ENCODE peak calls at places on chromosomes 12 and 14, in seven cellular contexts. L, A, F, N, J, K and S are unnamed samples.
A peak's percentile ranks its signal among the peaks of the same experiment; 100 is the strongest.

GRCh38 chr14:80278293-80279037 is 67.2 kb upstream of the DIO2 start:
- DNase-seq in L (peak; percentile 65), A (no peak), F (no peak), N (peak; percentile 17), J (no peak), K (no peak), S (no peak)

GRCh38 chr12:124449623-124450375 is 117.6 kb downstream of the NCOR2 start:
- DNase-seq in L (no peak), A (no peak), F (no peak), N (no peak), J (no peak), K (no peak), S (no peak)

GRCh38 chr12:39931857-39932256 is 174.0 kb downstream of the SLC2A13 start:
- DNase-seq in L (no peak), A (no peak), F (no peak), N (no peak), J (no peak), K (no peak), S (no peak)

GRCh38 chr12:106267535-106267934 is 19.7 kb upstream of the CKAP4 start:
- DNase-seq in L (no peak), A (peak; percentile 13), F (no peak), N (no peak), J (no peak), K (no peak), S (no peak)

GRCh38 chr12:70154960-70155589 is 88.2 kb upstream of the CNOT2 start:
- DNase-seq in L (no peak), A (peak; percentile 67), F (no peak), N (peak; percentile 11), J (no peak), K (no peak), S (peak; percentile 12)

GRCh38 chr14:61965030-61965745 is 203.0 kb downstream of the SNAPC1 start:
- DNase-seq in L (peak; percentile 97), A (peak; percentile 35), F (no peak), N (peak; percentile 80), J (no peak), K (peak; percentile 78), S (no peak)

GRCh38 chr12:26631846-26632245 is 201.1 kb downstream of the ITPR2 start:
- DNase-seq in L (peak; percentile 38), A (no peak), F (no peak), N (no peak), J (no peak), K (no peak), S (no peak)

GRCh38 chr12:127628655-127629054 is 638.3 kb upstream of the TMEM132C start:
- DNase-seq in L (peak; percentile 75), A (no peak), F (no peak), N (peak; percentile 65), J (no peak), K (no peak), S (no peak)

GRCh38 chr14:37482428-37482827 is 112.6 kb downstream of the FOXA1 start:
- DNase-seq in L (no peak), A (no peak), F (no peak), N (no peak), J (no peak), K (no peak), S (no peak)

GRCh38 chr12:108232565-108232964 is 103.5 kb downstream of the WSCD2 start:
- DNase-seq in L (no peak), A (no peak), F (no peak), N (no peak), J (no peak), K (no peak), S (no peak)

DNA sequence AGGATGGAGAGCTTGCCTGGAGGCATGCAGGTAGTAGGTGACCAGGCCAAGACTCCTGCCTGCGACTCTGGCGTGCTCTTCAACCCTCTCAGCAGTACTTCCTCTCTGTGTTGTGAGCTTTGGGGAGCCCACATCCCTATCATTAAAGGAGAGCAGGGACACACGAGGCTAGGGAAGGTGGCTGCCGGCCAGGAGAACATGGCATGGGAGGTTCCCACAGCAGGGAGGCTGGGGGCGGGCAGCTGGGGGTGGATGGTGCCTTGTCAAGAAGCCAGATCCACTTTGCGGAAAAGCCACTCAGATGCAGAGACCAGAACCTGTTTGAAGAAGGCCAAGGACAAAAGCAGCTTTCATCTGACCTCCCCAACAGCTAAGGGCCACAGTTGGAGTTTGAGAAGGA is 198.6 kb downstream of the BCL11B start:
- DNase-seq in L (no peak), A (no peak), F (peak; percentile 8), N (no peak), J (no peak), K (no peak), S (no peak)
- H2AK5ac ChIP-seq in L (no peak overlapping the region), A (no peak overlapping the region), F (no peak overlapping the region), N (no peak overlapping the region), J (no peak overlapping the region), K (no peak overlapping the region), S (no peak overlapping the region)

GRCh38 chr14:20614038-20614840 is 23.1 kb upstream of the RNASE12 start:
- DNase-seq in L (no peak), A (no peak), F (peak; percentile 64), N (no peak), J (no peak), K (no peak), S (no peak)
- H2BK5ac ChIP-seq in L (no peak overlapping the region), A (no peak overlapping the region), F (no peak overlapping the region), N (no peak overlapping the region), J (no peak overlapping the region), K (no peak overlapping the region), S (no peak overlapping the region)

DNA sequence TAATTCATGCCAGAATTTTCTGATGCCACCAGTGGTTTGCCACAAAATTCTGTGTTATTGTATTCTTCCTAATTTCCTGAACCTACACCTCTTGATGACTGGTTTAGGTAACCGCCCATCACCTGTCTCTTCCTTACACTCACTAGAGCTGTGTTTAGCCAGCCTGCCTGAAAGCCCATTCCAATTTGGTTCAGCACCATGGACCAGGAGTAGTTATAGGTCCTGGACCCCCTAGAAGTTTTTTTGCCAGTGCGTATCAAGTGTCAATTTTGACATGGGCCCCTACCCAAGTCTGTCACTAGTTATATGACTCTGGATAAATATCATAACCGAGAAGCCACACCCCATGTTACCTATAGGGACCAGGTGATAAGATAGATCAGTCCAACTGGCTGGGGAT is 94.0 kb upstream of the NAP1L1 start:
- DNase-seq in L (no peak), A (no peak), F (no peak), N (no peak), J (no peak), K (no peak), S (no peak)
- H2AK5ac ChIP-seq in L (no peak overlapping the region), A (no peak overlapping the region), F (no peak overlapping the region), N (no peak overlapping the region), J (no peak overlapping the region), K (no peak overlapping the region), S (no peak overlapping the region)

GRCh38 chr12:50859621-50860020 is 16.9 kb downstream of the TMPRSS12 start:
- DNase-seq in L (no peak), A (no peak), F (no peak), N (no peak), J (no peak), K (no peak), S (no peak)
- H2BK5ac ChIP-seq in L (no peak overlapping the region), A (no peak overlapping the region), F (no peak overlapping the region), N (no peak overlapping the region), J (no peak overlapping the region), K (no peak overlapping the region), S (no peak overlapping the region)

DNA sequence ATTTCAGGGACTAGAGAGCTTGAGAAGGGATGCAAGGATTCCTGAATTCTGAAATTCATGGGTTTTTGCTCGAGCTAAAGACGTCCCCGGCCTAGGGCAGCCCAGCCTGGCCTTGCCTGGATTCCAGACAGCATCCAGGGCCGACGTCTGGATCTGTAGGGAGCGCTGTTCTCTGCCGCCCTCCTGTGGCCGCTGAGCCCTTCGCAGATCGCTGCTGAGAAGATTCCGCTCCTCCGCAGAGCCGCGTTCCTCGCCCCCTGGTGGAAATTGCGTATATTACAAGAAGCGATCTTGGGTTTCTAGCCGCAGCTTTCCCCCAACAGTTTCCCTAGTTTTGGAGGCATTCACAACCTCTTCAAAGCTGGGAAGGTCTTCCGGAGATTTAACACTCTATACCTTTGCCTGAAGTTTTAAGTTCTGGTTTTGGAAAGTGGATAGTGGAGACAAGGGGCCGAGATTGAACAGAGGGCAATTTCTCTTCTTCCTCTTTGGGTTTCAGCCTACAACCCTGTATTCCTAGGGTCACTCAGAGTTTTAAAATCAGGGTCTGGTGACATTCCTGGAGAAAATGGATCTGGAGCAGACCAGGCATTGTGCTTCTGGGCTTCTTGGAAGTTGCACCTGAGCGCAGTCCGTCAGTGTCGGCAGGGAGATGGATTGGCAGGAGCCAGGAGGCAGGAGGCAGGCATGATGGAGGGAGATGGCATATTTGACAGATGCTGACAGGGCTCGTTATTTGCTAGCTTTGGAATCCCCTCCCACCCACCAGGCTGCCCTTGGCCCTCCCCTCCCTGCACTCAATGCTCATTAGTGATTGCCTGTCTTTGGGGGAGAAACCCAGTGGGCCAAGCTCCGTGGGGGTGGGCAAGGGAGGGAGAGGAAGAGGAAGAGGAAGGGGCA is 4.9 kb downstream of the CISTR start:
- DNase-seq in L (peak; percentile 87), A (peak; percentile 92), F (peak; percentile 96), N (peak; percentile 88), J (peak; percentile 77), K (peak; percentile 89), S (peak; percentile 92)
- H2AK5ac ChIP-seq in L (no peak overlapping the region), A (no peak overlapping the region), F (no peak overlapping the region), N (no peak overlapping the region), J (no peak overlapping the region), K (no peak overlapping the region), S (no peak overlapping the region)

DNA sequence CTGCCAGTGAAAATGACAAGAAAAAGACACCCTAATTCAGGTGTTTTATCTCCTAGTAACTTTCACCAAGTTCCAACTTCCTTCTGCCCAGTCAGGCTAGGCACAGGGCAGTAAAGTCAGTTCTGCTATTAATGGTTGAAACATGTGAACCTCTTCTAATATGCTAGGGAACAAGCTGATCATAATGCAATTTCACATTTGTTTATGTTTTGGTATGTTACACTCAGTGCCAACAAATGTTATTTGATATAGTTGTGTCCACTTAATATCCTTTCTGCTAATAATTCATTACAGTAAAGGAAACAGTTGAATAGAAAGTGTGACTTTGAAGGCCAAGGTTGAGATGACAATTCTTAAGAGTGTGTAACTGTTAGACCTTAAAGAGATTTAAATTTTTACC is 17.2 kb downstream of the NT5DC3 start:
- DNase-seq in L (no peak), A (no peak), F (no peak), N (no peak), J (no peak), K (no peak), S (no peak)
- H2BK5ac ChIP-seq in L (no peak overlapping the region), A (no peak overlapping the region), F (no peak overlapping the region), N (peak overlapping the region; percentile 2), J (no peak overlapping the region), K (no peak overlapping the region), S (no peak overlapping the region)